ENCODE peak calls at places on chromosomes 3 and 15, in four cellular contexts. D, V, H and G are unnamed samples.

GRCh38 chr3:23916152-23916885 is 471 bp downstream of the NKIRAS1 start:
- DNase-seq in D (no peak), H (peak; percentile 71), V (no peak), G (no peak)

GRCh38 chr15:42062284-42062806 is 32.0 kb downstream of the PLA2G4D start:
- DNase-seq in D (no peak), V (no peak), H (no peak), G (no peak)

GRCh38 chr15:64443747-64444621 is 16.4 kb upstream of the ZNF609 start:
- DNase-seq in D (peak; percentile 92), H (peak; percentile 48), V (peak; percentile 83), G (no peak)

GRCh38 chr15:46670256-46670655 is 1035.4 kb downstream of the SQOR start:
- DNase-seq in H (no peak), V (no peak), D (no peak), G (no peak)

GRCh38 chr15:100689500-100689899 is 87.1 kb downstream of the ASB7 start:
- DNase-seq in D (no peak), V (no peak), H (no peak), G (no peak)

GRCh38 chr3:194871864-194872668 is 186.4 kb downstream of the FAM43A start:
- DNase-seq in H (no peak), D (peak; percentile 74), V (no peak), G (no peak)

GRCh38 chr15:29773816-29774215 is 48.5 kb downstream of the TJP1 start:
- DNase-seq in V (no peak), H (no peak), D (no peak), G (no peak)

GRCh38 chr3:17136251-17136721 is 251.5 kb downstream of the PLCL2 start:
- DNase-seq in H (no peak), D (no peak), V (no peak), G (no peak)

GRCh38 chr3:107676469-107677309 is 153.9 kb downstream of the BBX start:
- DNase-seq in V (no peak), H (no peak), D (peak; percentile 43), G (no peak)

GRCh38 chr15:85314653-85315052 is 65.8 kb upstream of the AKAP13 start:
- DNase-seq in V (no peak), D (peak; percentile 73), H (no peak), G (no peak)

GRCh38 chr15:90211440-90212168 is 10.5 kb downstream of the SEMA4B start:
- DNase-seq in H (no peak), D (peak; percentile 67), V (peak; percentile 96), G (no peak)

GRCh38 chr3:132966374-132966773 is 71.8 kb upstream of the TMEM108 start:
- DNase-seq in H (no peak), D (no peak), V (no peak), G (no peak)

DNA sequence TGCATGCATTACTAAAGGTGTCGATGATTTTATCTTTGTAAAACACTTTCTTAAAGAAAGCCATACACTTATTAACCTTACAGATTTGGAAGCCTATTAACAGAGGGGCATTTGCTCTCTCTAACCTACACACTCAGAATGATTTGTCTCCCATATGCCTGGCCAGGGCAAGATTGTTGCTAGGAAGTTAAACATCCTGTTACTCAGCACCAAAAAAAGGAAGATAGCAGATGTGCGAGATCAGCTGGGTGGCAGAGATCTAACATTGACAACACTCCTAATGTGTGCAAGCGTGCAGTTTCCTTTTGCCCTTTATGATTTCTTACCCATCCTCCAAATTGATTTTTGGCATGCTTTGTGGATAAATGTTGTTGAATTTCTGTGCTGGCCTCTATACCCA is 73.9 kb upstream of the TMEM108 start:
- DNase-seq in V (no peak), H (no peak), D (no peak), G (no peak)
- TF ChIP-seq USF2 in V (no peak), H (no peak), D (no peak), G (no peak)

DNA sequence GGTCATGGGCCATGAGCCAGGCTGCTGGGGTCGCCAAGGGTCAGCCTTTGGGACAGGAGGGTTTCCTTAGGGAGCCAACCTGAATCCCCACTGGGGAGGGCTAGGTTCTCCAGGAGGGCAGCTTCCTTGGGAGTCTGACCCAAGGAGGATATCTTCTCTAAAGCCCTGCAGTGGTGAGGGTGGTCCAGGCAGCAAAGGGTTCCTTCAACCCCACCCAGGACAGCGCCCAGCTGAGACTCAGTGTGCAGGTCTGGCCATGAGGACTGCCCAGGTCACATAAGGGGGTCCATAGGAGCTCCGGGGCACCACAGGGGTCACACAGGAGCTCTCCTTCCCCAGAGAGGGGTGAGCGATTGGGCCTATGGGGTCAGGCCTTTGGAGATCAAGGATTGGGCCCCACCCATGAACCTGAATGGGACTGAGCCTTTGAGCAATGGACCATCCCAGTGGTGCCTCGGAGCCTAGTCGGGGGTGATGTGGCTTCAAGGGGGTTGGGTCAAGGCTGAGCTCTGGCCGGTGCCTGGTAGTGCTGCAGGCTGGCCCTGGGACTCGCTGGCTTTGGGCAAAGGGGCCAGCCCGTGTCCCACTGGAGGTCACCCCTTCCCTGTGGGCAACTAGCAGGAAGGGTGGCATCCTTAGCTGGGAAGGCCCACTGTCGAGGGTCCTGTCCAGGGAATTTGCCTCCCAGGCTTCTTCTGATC is 216.5 kb downstream of the SNRPN start:
- DNase-seq in H (no peak), V (no peak), D (no peak), G (no peak)
- TF ChIP-seq ELK1 in H (no peak), V (no peak), D (no peak), G (no peak)

GRCh38 chr3:192091831-192092230 is 630.9 kb downstream of the PYDC2 start:
- DNase-seq in D (peak; percentile 1), V (no peak), H (no peak), G (no peak)
- TF ChIP-seq USF2 in D (no peak), V (no peak), H (no peak), G (no peak)

DNA sequence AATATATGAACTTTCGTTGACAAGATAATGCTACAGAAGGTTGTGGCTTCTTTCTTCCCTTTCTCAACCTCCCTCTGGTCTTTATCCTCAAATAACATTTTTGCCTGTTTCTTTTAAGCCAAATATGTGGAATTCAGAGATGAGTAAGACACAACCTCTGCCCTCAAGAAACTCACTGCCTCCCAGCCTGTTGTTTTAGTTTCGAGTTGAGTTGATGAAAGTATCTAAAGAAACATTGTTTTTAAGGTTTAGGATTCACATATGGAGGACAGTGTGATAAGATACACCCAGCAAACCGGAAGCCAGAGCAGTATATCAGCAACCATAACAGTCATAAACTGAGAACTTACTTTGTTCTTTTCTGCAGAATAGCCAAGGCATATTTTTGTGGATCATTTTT is 218.6 kb downstream of the THSD4 start:
- DNase-seq in V (no peak), H (no peak), D (peak; percentile 91), G (no peak)
- TF ChIP-seq ELK1 in V (no peak), H (no peak), D (no peak), G (no peak)